ENCODE peak calls at places on chromosomes 3 and 15, in eight cellular contexts. N is neural progenitor cell, C is GM23248, B is fibroblast of lung, E is trophoblast cell, U is MM.1S, D is OCI-LY7, T is GM23338. S is an unnamed sample.

GRCh38 chr3:40584625-40585189 is 59.9 kb downstream of the ZNF621 start:
- DNase-seq in E (peak; percentile 83), B (peak; percentile 75), N (peak; percentile 93), D (peak; percentile 68), C (peak; percentile 88), U (peak; percentile 65), T (peak; percentile 87), S (peak; percentile 88)

GRCh38 chr3:69865920-69866679 is 126.8 kb downstream of the MITF start:
- DNase-seq in C (no peak), D (no peak), T (peak; percentile 16), B (peak; percentile 12), N (peak; percentile 10), U (no peak), E (no peak), S (no peak)

GRCh38 chr15:38144921-38145320 is 107.7 kb upstream of the SPRED1 start:
- DNase-seq in T (no peak), D (no peak), U (no peak), B (peak; percentile 31), E (no peak), N (no peak), C (peak; percentile 53), S (no peak)

GRCh38 chr3:36894924-36895323 is 49.9 kb downstream of the TRANK1 start:
- DNase-seq in N (no peak), D (peak; percentile 59), T (no peak), E (no peak), B (no peak), C (no peak), U (no peak), S (peak; percentile 85)

GRCh38 chr3:144032531-144033234 is 61.1 kb downstream of the DIPK2A start:
- DNase-seq in U (no peak), B (no peak), C (no peak), E (no peak), N (no peak), T (no peak), D (no peak), S (no peak)

GRCh38 chr3:141894524-141895176 is 18.2 kb downstream of the ATP1B3 start:
- DNase-seq in N (no peak), T (no peak), C (peak; percentile 90), B (peak; percentile 91), D (no peak), E (peak; percentile 92), U (no peak), S (no peak)

GRCh38 chr15:89817701-89818280 is 3.1 kb upstream of the ANPEP start:
- DNase-seq in T (no peak), N (no peak), E (no peak), U (no peak), C (peak; percentile 66), B (peak; percentile 47), D (no peak), S (no peak)

GRCh38 chr15:40409366-40409765 is 3.8 kb downstream of the IVD start:
- DNase-seq in N (no peak), U (peak; percentile 85), T (no peak), E (peak; percentile 66), C (no peak), D (no peak), B (no peak), S (no peak)

GRCh38 chr3:16013563-16013962 is 160.9 kb upstream of the GALNT15 start:
- DNase-seq in U (no peak), N (no peak), T (no peak), E (no peak), C (no peak), D (no peak), B (peak; percentile 73), S (no peak)

GRCh38 chr15:52423852-52424251 is 104.8 kb downstream of the MYO5A start:
- DNase-seq in E (no peak), N (no peak), B (no peak), D (no peak), U (no peak), T (no peak), C (no peak), S (no peak)

GRCh38 chr3:149314807-149315578 is 18.4 kb downstream of the TM4SF18 start:
- DNase-seq in T (no peak), U (no peak), E (no peak), C (peak; percentile 89), N (no peak), D (no peak), B (peak; percentile 74), S (no peak)

GRCh38 chr3:119380697-119381096 is 82.7 kb downstream of the TMEM39A start:
- DNase-seq in U (no peak), C (peak; percentile 17), B (no peak), N (no peak), D (no peak), E (no peak), T (no peak), S (no peak)

GRCh38 chr15:44501768-44502366 is 35.1 kb upstream of the EIF3J start:
- DNase-seq in C (peak; percentile 67), U (peak; percentile 32), N (peak; percentile 19), E (peak; percentile 20), D (peak; percentile 42), B (peak; percentile 73), T (peak; percentile 54), S (peak; percentile 75)

GRCh38 chr3:119240101-119240581 is 537 bp downstream of the B4GALT4 start:
- DNase-seq in U (no peak), D (no peak), C (peak; percentile 39), E (peak; percentile 38), T (peak; percentile 57), B (no peak), N (peak; percentile 73), S (no peak)

GRCh38 chr3:134667461-134667860 is 16.6 kb upstream of the KY start:
- DNase-seq in N (no peak), C (no peak), E (no peak), B (no peak), D (no peak), U (no peak), T (no peak), S (no peak)

GRCh38 chr3:183775781-183776180 is 49.6 kb downstream of the MAP6D1 start:
- DNase-seq in D (no peak), T (no peak), N (no peak), B (no peak), E (no peak), C (peak; percentile 1), U (no peak), S (no peak)

GRCh38 chr3:140545756-140546155 is 132.1 kb upstream of the TRIM42 start:
- DNase-seq in T (no peak), B (no peak), U (no peak), D (no peak), C (no peak), N (no peak), E (peak; percentile 78), S (no peak)
- H3K4me2 ChIP-seq in T (no peak overlapping the region), B (no peak overlapping the region), U (no peak overlapping the region), D (no peak overlapping the region), C (no peak overlapping the region), N (no peak overlapping the region), E (no peak overlapping the region), S (no peak overlapping the region)

GRCh38 chr3:188341501-188341900 is 187.5 kb downstream of the LPP start:
- DNase-seq in N (no peak), B (no peak), C (no peak), D (no peak), U (no peak), T (no peak), E (no peak), S (no peak)

GRCh38 chr3:188343894-188344293 is 189.9 kb downstream of the LPP start:
- DNase-seq in T (no peak), U (no peak), C (peak; percentile 30), B (no peak), D (no peak), E (no peak), N (no peak), S (no peak)

GRCh38 chr3:188345223-188345622 is 191.3 kb downstream of the LPP start:
- DNase-seq in E (no peak), B (peak; percentile 29), T (no peak), C (peak; percentile 33), D (no peak), N (no peak), U (no peak), S (no peak)

GRCh38 chr3:188339410-188340295 is 185.7 kb downstream of the LPP start:
- DNase-seq in D (no peak), U (no peak), E (no peak), B (no peak), C (no peak), T (peak; percentile 8), N (no peak), S (peak; percentile 56)

DNA sequence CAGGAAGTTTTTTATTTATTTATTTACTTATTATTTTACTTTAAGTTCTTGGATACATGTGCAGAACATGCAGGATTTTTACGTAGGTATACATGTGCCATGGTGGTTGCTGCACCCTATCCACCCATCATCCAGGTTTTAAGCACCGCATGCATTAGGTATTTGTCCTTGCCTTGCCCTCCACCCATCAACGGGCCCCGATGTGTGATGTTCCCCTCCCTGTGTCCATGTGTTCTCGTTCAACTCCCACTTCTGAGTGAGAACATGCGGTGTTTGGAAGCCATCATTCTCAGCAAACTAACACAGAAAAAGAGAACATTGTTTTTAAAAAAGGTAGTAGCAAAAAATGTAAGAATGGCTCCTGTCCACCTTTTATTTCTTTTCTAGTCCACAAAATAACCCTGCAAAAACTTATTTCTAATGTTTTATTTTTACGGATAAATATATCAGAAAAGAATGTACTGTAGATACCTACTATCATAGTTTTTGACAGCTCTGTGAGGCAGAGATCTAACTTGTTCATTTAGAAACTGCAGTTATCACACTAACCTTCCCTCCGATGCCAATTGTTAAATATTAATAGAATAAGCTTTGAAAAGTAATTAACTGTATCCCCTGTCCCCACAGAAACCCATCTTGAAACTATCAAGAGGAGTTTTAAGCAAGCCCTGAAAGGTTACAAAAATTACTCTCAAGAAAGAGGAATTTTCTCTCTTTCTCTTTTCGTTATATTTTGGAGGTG is 189.2 kb downstream of the LPP start:
- DNase-seq in E (no peak), N (no peak), D (no peak), U (no peak), T (no peak), B (no peak), C (no peak), S (no peak)
- H3K4me1 ChIP-seq in E (no peaks in the 10 kb centered on the region), N (peaks cover 9% of the 10 kb centered on the region), D (peaks cover 12% of the 10 kb centered on the region), U (no peaks in the 10 kb centered on the region), T (peaks cover 2% of the 10 kb centered on the region), B (peaks cover 3% of the 10 kb centered on the region), C (peaks cover 24% of the 10 kb centered on the region), S (peaks cover 26% of the 10 kb centered on the region)

GRCh38 chr3:123161167-123161566 is 40.6 kb upstream of the SEC22A start:
- DNase-seq in T (peak; percentile 63), C (no peak), U (no peak), E (no peak), B (no peak), N (peak; percentile 16), D (no peak), S (no peak)
- H3K36me3 ChIP-seq in T (peaks cover 11% of the 10 kb centered on the region), C (peaks cover 21% of the 10 kb centered on the region), U (no peaks in the 10 kb centered on the region), E (peaks cover 60% of the 10 kb centered on the region), B (peaks cover 15% of the 10 kb centered on the region), N (no peaks in the 10 kb centered on the region), D (peaks cover 13% of the 10 kb centered on the region), S (peaks cover 5% of the 10 kb centered on the region)

DNA sequence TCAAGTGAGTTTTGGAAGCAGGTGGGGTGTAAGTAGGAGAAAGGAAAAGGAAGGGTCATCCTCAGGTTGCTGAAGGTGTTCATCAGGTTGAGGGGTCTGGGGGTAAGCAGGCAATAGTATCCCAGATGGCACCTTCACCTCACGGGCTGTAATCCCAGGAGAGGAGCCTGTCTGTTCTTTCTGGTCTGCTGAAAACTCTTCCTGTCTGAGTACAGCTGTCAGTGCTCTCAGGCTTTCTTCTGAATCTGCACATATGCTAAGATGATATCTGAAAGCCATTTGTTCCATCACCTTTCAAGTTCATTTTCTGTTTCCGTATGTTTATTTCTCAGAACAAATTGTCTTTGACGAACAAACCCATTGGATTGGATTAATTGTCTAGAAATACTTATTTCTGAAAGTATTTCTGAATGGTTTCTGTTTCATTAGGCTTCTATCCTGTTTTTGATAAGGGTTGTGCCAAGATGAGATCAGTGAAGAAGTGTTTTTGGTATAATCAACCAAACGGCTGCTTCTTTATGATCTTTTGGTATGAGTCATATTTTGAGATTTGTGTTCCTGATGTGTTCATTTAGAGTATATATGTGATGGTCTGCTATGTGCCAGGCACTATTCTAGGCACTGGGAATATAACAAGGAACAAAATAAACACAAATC is 13.3 kb downstream of the ZNF592 start:
- DNase-seq in T (no peak), C (no peak), E (no peak), U (peak; percentile 44), B (no peak), N (no peak), D (peak; percentile 41), S (peak; percentile 53)
- H3K4me2 ChIP-seq in T (no peak overlapping the region), C (peak overlapping the region; percentile 1), E (no peak overlapping the region), U (peak overlapping the region; percentile 12), B (no peak overlapping the region), N (no peak overlapping the region), D (peak overlapping the region; percentile 40), S (peak overlapping the region; percentile 28)

S was measured in Karpas-422.